ENCODE peak calls at places on chromosome 5, in six cellular contexts. O, C, X, G, Y and R are unnamed samples.

GRCh38 chr5:89769975-89770374 is 639.6 kb downstream of the CETN3 start:
- DNase-seq in O (no peak), C (peak), X (no peak), G (no peak), Y (no peak), R (no peak)

GRCh38 chr5:29037716-29038115 is 1999.3 kb upstream of the CDH9 start:
- DNase-seq in O (no peak), C (no peak), X (no peak), G (no peak), Y (no peak), R (no peak)

GRCh38 chr5:41510176-41510831 is at the start of gene PLCXD3:
- DNase-seq in O (peak), C (no peak), X (no peak), G (no peak), Y (peak), R (no peak)

GRCh38 chr5:150000990-150001659 is 586 bp downstream of the HMGXB3 start:
- DNase-seq in O (peak), C (peak), X (no peak), G (peak), Y (peak), R (peak)

GRCh38 chr5:144307726-144308125 is 137.1 kb downstream of the KCTD16 start:
- DNase-seq in O (no peak), C (no peak), X (no peak), G (no peak), Y (no peak), R (no peak)

GRCh38 chr5:180792287-180792964 is 10.2 kb downstream of the MGAT1 start:
- DNase-seq in O (no peak), C (no peak), X (no peak), G (no peak), Y (no peak), R (no peak)

GRCh38 chr5:167894631-167895472 is 396.6 kb upstream of the WWC1 start:
- DNase-seq in O (no peak), C (no peak), X (no peak), G (no peak), Y (no peak), R (no peak)

GRCh38 chr5:68252678-68253520 is 37.3 kb downstream of the PIK3R1 start:
- DNase-seq in O (peak), C (peak), X (no peak), G (peak), Y (no peak), R (peak)

GRCh38 chr5:79691007-79691406 is 1.4 kb downstream of the CMYA5 start:
- DNase-seq in O (no peak), C (no peak), X (no peak), G (no peak), Y (no peak), R (no peak)